ENCODE peak calls at places on chromosomes 11 and 22, in eight cellular contexts. One of them, this sample, is unnamed.

GRCh38 chr11:46643986-46644385 is 26.6 kb downstream of the ATG13 start:
- DNase-seq in WERI-Rb-1: no peak
- DNase-seq in BJ: no peak
- DNase-seq in cardiac fibroblast: no peak
- DNase-seq in ovary: no peak
- DNase-seq in kidney epithelial cell: no peak
- DNase-seq in A673: no peak
- DNase-seq in AG04449: no peak
- DNase-seq in this sample: no peak

GRCh38 chr11:22115470-22116037 is 77.3 kb upstream of the ANO5 start:
- DNase-seq in BJ: no peak
- DNase-seq in AG04449: no peak
- DNase-seq in cardiac fibroblast: no peak
- DNase-seq in ovary: no peak
- DNase-seq in WERI-Rb-1: no peak
- DNase-seq in kidney epithelial cell: no peak
- DNase-seq in A673: no peak
- DNase-seq in this sample: no peak

GRCh38 chr11:121895919-121896318 is 220.1 kb downstream of the BLID start:
- DNase-seq in cardiac fibroblast: peak; percentile 67
- DNase-seq in BJ: peak; percentile 77
- DNase-seq in kidney epithelial cell: no peak
- DNase-seq in WERI-Rb-1: no peak
- DNase-seq in A673: no peak
- DNase-seq in AG04449: no peak
- DNase-seq in ovary: no peak
- DNase-seq in this sample: no peak

GRCh38 chr11:113351490-113351889 is 36.1 kb upstream of the ANKK1 start:
- DNase-seq in cardiac fibroblast: peak; percentile 35
- DNase-seq in AG04449: no peak
- DNase-seq in kidney epithelial cell: no peak
- DNase-seq in WERI-Rb-1: no peak
- DNase-seq in A673: no peak
- DNase-seq in ovary: no peak
- DNase-seq in BJ: no peak
- DNase-seq in this sample: no peak

GRCh38 chr11:35006389-35007128 is 90.1 kb downstream of the PDHX start:
- DNase-seq in BJ: no peak
- DNase-seq in WERI-Rb-1: no peak
- DNase-seq in A673: no peak
- DNase-seq in kidney epithelial cell: no peak
- DNase-seq in cardiac fibroblast: no peak
- DNase-seq in AG04449: no peak
- DNase-seq in ovary: no peak
- DNase-seq in this sample: no peak

GRCh38 chr11:119493712-119494111 is 70.7 kb upstream of the THY1 start:
- DNase-seq in ovary: no peak
- DNase-seq in cardiac fibroblast: no peak
- DNase-seq in kidney epithelial cell: no peak
- DNase-seq in BJ: no peak
- DNase-seq in AG04449: no peak
- DNase-seq in WERI-Rb-1: no peak
- DNase-seq in A673: peak; percentile 26
- DNase-seq in this sample: no peak

GRCh38 chr22:47198801-47199251 is 436.4 kb downstream of the TBC1D22A start:
- DNase-seq in AG04449: no peak
- DNase-seq in kidney epithelial cell: no peak
- DNase-seq in ovary: peak; percentile 37
- DNase-seq in cardiac fibroblast: no peak
- DNase-seq in BJ: no peak
- DNase-seq in A673: no peak
- DNase-seq in WERI-Rb-1: no peak
- DNase-seq in this sample: no peak

GRCh38 chr11:117221775-117222517 is 9.9 kb downstream of the PCSK7 start:
- DNase-seq in BJ: peak; percentile 51
- DNase-seq in cardiac fibroblast: peak; percentile 94
- DNase-seq in kidney epithelial cell: no peak
- DNase-seq in A673: peak; percentile 90
- DNase-seq in WERI-Rb-1: no peak
- DNase-seq in AG04449: no peak
- DNase-seq in ovary: peak; percentile 84
- DNase-seq in this sample: no peak

GRCh38 chr11:72685560-72686480 is 11.6 kb upstream of the PDE2A start:
- DNase-seq in cardiac fibroblast: peak; percentile 56
- DNase-seq in WERI-Rb-1: no peak
- DNase-seq in A673: no peak
- DNase-seq in kidney epithelial cell: no peak
- DNase-seq in BJ: no peak
- DNase-seq in AG04449: no peak
- DNase-seq in ovary: no peak
- DNase-seq in this sample: peak; percentile 25

GRCh38 chr11:75802913-75803820 is 11.8 kb upstream of the UVRAG start:
- DNase-seq in kidney epithelial cell: no peak
- DNase-seq in WERI-Rb-1: peak; percentile 71
- DNase-seq in ovary: peak; percentile 66
- DNase-seq in cardiac fibroblast: peak; percentile 79
- DNase-seq in AG04449: no peak
- DNase-seq in A673: peak; percentile 76
- DNase-seq in BJ: no peak
- DNase-seq in this sample: no peak

GRCh38 chr11:15943418-15944197 is 412.7 kb downstream of the SOX6 start:
- DNase-seq in A673: no peak
- DNase-seq in AG04449: no peak
- DNase-seq in cardiac fibroblast: no peak
- DNase-seq in kidney epithelial cell: no peak
- DNase-seq in BJ: no peak
- DNase-seq in WERI-Rb-1: no peak
- DNase-seq in ovary: no peak
- DNase-seq in this sample: no peak

GRCh38 chr22:20131593-20131855 is at the start of gene ZDHHC8:
- DNase-seq in kidney epithelial cell: no peak
- DNase-seq in cardiac fibroblast: peak; percentile 35
- DNase-seq in AG04449: no peak
- DNase-seq in ovary: no peak
- DNase-seq in A673: peak; percentile 37
- DNase-seq in BJ: no peak
- DNase-seq in WERI-Rb-1: no peak
- DNase-seq in this sample: no peak

GRCh38 chr11:12968101-12968500 is 41.0 kb upstream of the RASSF10 start:
- DNase-seq in BJ: no peak
- DNase-seq in ovary: no peak
- DNase-seq in WERI-Rb-1: no peak
- DNase-seq in A673: no peak
- DNase-seq in AG04449: no peak
- DNase-seq in kidney epithelial cell: no peak
- DNase-seq in cardiac fibroblast: no peak
- DNase-seq in this sample: no peak

GRCh38 chr22:28920757-28921584 is 37.6 kb downstream of the ZNRF3 start:
- DNase-seq in A673: no peak
- DNase-seq in cardiac fibroblast: no peak
- DNase-seq in BJ: no peak
- DNase-seq in kidney epithelial cell: no peak
- DNase-seq in AG04449: no peak
- DNase-seq in ovary: no peak
- DNase-seq in WERI-Rb-1: no peak
- DNase-seq in this sample: no peak

DNA sequence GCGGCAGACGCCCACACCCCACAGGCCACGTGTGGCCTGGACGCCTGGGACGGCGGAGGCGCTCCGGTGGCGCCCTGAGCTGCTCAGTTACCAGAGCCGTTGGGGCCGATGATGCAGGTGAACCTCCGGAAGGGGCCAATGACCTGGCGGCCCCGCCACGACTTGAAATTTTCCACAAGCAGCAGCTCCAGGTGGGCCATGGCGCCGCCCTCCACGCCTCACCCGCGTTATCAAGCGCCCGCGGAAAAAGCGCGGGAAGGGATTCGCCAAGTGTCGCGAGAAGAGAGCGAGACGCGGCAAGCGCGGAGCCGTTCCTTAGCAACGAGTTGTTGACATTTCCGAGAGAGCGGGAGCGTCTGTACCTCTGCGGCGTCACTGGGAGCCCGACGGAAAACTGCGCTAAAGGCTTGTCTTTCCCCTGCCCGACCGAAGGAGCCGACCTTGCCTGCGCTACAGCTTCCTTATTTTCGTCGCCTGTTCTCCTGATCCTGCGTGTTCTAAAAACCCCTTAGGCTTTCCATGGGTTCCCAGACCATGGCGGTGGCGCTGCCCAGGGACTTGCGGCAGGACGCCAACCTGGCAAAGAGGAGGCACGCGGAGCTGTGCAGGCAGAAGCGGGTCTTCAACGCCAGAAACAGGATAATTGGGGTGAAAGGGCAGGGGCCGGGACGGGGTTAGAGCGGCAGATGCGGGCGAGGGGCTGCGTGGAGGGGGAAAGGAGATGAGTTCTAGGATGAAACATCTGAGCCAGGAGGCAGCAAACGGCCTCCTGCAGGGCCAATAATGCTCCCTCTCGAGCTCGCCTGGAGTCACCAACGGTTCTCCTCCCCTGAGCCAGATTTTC is at the start of the genes RIBC2 and SMC1B:
- DNase-seq in A673: peak; percentile 96
- DNase-seq in ovary: peak; percentile 75
- DNase-seq in AG04449: no peak
- DNase-seq in kidney epithelial cell: peak; percentile 26
- DNase-seq in WERI-Rb-1: peak; percentile 36
- DNase-seq in BJ: peak; percentile 18
- DNase-seq in cardiac fibroblast: peak; percentile 78
- DNase-seq in this sample: no peak
- TF ChIP-seq CTCF in A673: peak; percentile 13
- TF ChIP-seq CTCF in ovary: no peak
- TF ChIP-seq CTCF in AG04449: no peak
- TF ChIP-seq CTCF in kidney epithelial cell: no peak
- TF ChIP-seq CTCF in WERI-Rb-1: no peak
- TF ChIP-seq CTCF in BJ: peak; percentile 17
- TF ChIP-seq CTCF in cardiac fibroblast: no peak
- TF ChIP-seq CTCF in this sample: peak; percentile 1

GRCh38 chr22:38755155-38755910 is 465 bp downstream of the SUN2 start:
- DNase-seq in WERI-Rb-1: peak; percentile 68
- DNase-seq in kidney epithelial cell: no peak
- DNase-seq in AG04449: no peak
- DNase-seq in cardiac fibroblast: peak; percentile 87
- DNase-seq in BJ: no peak
- DNase-seq in ovary: peak; percentile 90
- DNase-seq in A673: peak; percentile 63
- DNase-seq in this sample: no peak

GRCh38 chr22:38758276-38758945 is 2.6 kb upstream of the SUN2 start:
- DNase-seq in BJ: no peak
- DNase-seq in WERI-Rb-1: no peak
- DNase-seq in AG04449: no peak
- DNase-seq in ovary: no peak
- DNase-seq in kidney epithelial cell: no peak
- DNase-seq in A673: no peak
- DNase-seq in cardiac fibroblast: no peak
- DNase-seq in this sample: no peak

GRCh38 chr22:38757464-38757757 is 1.6 kb upstream of the SUN2 start:
- DNase-seq in WERI-Rb-1: no peak
- DNase-seq in AG04449: no peak
- DNase-seq in kidney epithelial cell: no peak
- DNase-seq in A673: no peak
- DNase-seq in cardiac fibroblast: no peak
- DNase-seq in ovary: no peak
- DNase-seq in BJ: no peak
- DNase-seq in this sample: no peak

GRCh38 chr22:38755911-38756532 is at the start of gene SUN2:
- DNase-seq in BJ: peak; percentile 30
- DNase-seq in WERI-Rb-1: peak; percentile 89
- DNase-seq in ovary: peak; percentile 95
- DNase-seq in kidney epithelial cell: no peak
- DNase-seq in AG04449: no peak
- DNase-seq in cardiac fibroblast: peak; percentile 88
- DNase-seq in A673: peak; percentile 91
- DNase-seq in this sample: no peak

DNA sequence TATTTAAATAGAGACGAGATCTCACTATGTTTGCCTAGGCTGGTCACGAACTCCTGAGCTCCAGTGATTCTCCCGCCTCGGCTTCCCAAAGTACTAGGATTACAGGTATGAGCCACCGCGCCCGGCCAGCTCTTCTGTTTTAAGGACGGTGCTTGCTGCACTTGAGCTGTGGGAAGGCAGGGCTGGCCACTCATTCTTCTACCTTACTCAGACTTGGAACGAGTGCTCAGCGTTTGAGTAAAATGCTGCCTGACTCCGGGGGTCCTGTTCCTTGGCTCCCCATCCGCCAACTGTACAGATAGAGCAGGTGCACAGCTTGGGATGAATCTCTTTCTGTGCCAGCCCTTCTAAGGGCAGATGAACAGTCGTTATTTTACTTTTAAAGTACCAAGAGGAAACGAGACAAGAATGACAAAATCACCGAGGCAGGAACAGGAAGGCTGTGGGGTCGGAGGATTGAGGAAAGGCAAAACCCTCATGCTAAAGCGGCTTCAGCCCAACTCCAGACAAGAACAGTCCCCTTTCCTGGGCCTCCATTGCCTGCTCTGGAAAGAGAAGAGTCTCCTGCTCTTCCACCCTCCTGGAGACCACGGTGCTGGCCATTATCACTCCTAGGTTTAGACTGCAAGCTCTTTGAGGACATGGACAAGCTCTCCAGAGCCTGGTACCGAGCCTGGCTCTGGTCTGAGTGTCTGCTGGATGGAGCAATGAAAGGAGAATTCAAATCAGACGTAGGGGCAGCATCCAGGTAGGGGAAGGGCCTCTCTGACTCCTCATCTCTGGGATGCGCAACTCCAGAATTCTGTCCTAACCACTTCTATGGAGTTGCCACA is 1.0 kb upstream of the SUN2 start:
- DNase-seq in cardiac fibroblast: no peak
- DNase-seq in WERI-Rb-1: no peak
- DNase-seq in A673: no peak
- DNase-seq in AG04449: no peak
- DNase-seq in ovary: no peak
- DNase-seq in BJ: no peak
- DNase-seq in kidney epithelial cell: no peak
- DNase-seq in this sample: no peak
- H3K4me3 ChIP-seq in cardiac fibroblast: peak overlapping the region; percentile 65
- H3K4me3 ChIP-seq in WERI-Rb-1: peak overlapping the region; percentile 85
- H3K4me3 ChIP-seq in A673: peak overlapping the region; percentile 97
- H3K4me3 ChIP-seq in AG04449: peak overlapping the region; percentile 67
- H3K4me3 ChIP-seq in ovary: no peak overlapping the region
- H3K4me3 ChIP-seq in BJ: no peak overlapping the region
- H3K4me3 ChIP-seq in kidney epithelial cell: peak overlapping the region; percentile 74
- H3K4me3 ChIP-seq in this sample: no peak overlapping the region

DNA sequence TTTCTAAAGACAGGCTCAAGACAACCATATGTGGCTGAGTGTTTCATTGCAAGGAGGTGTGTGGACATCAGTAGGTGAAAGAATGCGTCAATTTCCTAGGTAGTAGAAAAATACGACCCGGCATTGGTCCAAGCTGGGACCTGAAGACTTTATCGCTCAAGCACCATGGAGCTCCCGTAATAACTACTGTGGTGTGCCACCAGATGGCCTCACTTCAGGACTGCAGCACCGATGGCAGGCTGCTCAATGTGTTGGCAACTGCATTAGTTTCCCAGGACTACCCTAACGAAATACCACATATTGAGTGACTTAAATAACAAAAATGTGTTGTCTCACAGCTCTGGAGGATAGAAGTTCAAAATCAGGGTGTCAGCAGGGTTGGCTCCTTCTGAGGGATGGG is 72.4 kb upstream of the FAT3 start:
- DNase-seq in WERI-Rb-1: no peak
- DNase-seq in A673: peak; percentile 39
- DNase-seq in kidney epithelial cell: no peak
- DNase-seq in cardiac fibroblast: no peak
- DNase-seq in BJ: no peak
- DNase-seq in ovary: no peak
- DNase-seq in AG04449: no peak
- DNase-seq in this sample: no peak
- TF ChIP-seq CTCF in WERI-Rb-1: no peak
- TF ChIP-seq CTCF in A673: peak; percentile 54
- TF ChIP-seq CTCF in kidney epithelial cell: no peak
- TF ChIP-seq CTCF in cardiac fibroblast: no peak
- TF ChIP-seq CTCF in BJ: no peak
- TF ChIP-seq CTCF in ovary: no peak
- TF ChIP-seq CTCF in AG04449: peak; percentile 7
- TF ChIP-seq CTCF in this sample: no peak

GRCh38 chr11:101583180-101584128 is at the start of gene TRPC6:
- DNase-seq in BJ: no peak
- DNase-seq in cardiac fibroblast: peak; percentile 0
- DNase-seq in kidney epithelial cell: no peak
- DNase-seq in WERI-Rb-1: peak; percentile 33
- DNase-seq in AG04449: no peak
- DNase-seq in A673: peak; percentile 5
- DNase-seq in ovary: peak; percentile 62
- DNase-seq in this sample: no peak
- H3K4me3 ChIP-seq in BJ: peak within 1 kb of the TSS; percentile 43
- H3K4me3 ChIP-seq in cardiac fibroblast: peak within 1 kb of the TSS; percentile 55
- H3K4me3 ChIP-seq in kidney epithelial cell: peak within 1 kb of the TSS; percentile 43
- H3K4me3 ChIP-seq in WERI-Rb-1: peak within 1 kb of the TSS; percentile 43
- H3K4me3 ChIP-seq in AG04449: peak within 1 kb of the TSS; percentile 20
- H3K4me3 ChIP-seq in A673: peak within 1 kb of the TSS; percentile 13
- H3K4me3 ChIP-seq in ovary: peak within 1 kb of the TSS; percentile 41
- H3K4me3 ChIP-seq in this sample: peak within 1 kb of the TSS; percentile 39